ENCODE peak calls at places on chromosomes 2 and 18, in ten cellular contexts. Z, D, O, P, A, M, S, U, I and R are unnamed samples.

GRCh38 chr18:41099451-41099850 is 855.6 kb upstream of the PIK3C3 start:
- DNase-seq in Z (no peak), D (no peak), O (no peak), P (no peak), A (no peak), M (no peak), S (no peak), U (no peak), I (no peak), R (no peak)

GRCh38 chr2:8488001-8488738 is 193.7 kb upstream of the ID2 start:
- DNase-seq in Z (no peak), D (no peak), O (no peak), P (peak), A (no peak), M (no peak), S (no peak), U (no peak), I (peak), R (no peak)

GRCh38 chr2:176184749-176185148 is 3.7 kb upstream of the HOXD1 start:
- DNase-seq in Z (no peak), D (no peak), O (no peak), P (no peak), A (no peak), M (no peak), S (no peak), U (no peak), I (no peak), R (no peak)

GRCh38 chr18:48238206-48238605 is 171.0 kb downstream of the ZBTB7C start:
- DNase-seq in Z (no peak), D (no peak), O (no peak), P (no peak), A (no peak), M (no peak), S (no peak), U (no peak), I (no peak), R (no peak)

GRCh38 chr2:149679286-149679685 is 91.7 kb upstream of the MMADHC start:
- DNase-seq in Z (no peak), D (no peak), O (no peak), P (no peak), A (no peak), M (no peak), S (no peak), U (no peak), I (no peak), R (no peak)

GRCh38 chr2:54494087-54494486 is 38.0 kb downstream of the SPTBN1 start:
- DNase-seq in Z (no peak), D (no peak), O (no peak), P (no peak), A (no peak), M (no peak), S (no peak), U (no peak), I (no peak), R (no peak)

GRCh38 chr18:58051765-58052460 is 7.9 kb downstream of the NEDD4L start:
- DNase-seq in Z (no peak), D (no peak), O (no peak), P (no peak), A (peak), M (no peak), S (no peak), U (peak), I (no peak), R (no peak)

GRCh38 chr2:191626497-191627151 is 51.3 kb upstream of the NABP1 start:
- DNase-seq in Z (no peak), D (no peak), O (no peak), P (no peak), A (no peak), M (no peak), S (no peak), U (no peak), I (no peak), R (no peak)

GRCh38 chr2:233178994-233179847 is 72.3 kb upstream of the ATG16L1 start:
- DNase-seq in Z (no peak), D (no peak), O (no peak), P (no peak), A (no peak), M (no peak), S (no peak), U (no peak), I (no peak), R (peak)

GRCh38 chr2:24559714-24560113 is 68.7 kb downstream of the NCOA1 start:
- DNase-seq in Z (no peak), D (no peak), O (no peak), P (no peak), A (no peak), M (no peak), S (no peak), U (no peak), I (no peak), R (no peak)

GRCh38 chr2:163338270-163338669 is 397.5 kb downstream of the FIGN start:
- DNase-seq in Z (no peak), D (no peak), O (no peak), P (no peak), A (no peak), M (no peak), S (no peak), U (no peak), I (no peak), R (no peak)

GRCh38 chr2:138079976-138080375 is 115.7 kb downstream of the HNMT start:
- DNase-seq in Z (no peak), D (no peak), O (no peak), P (no peak), A (no peak), M (no peak), S (no peak), U (no peak), I (no peak), R (no peak)

GRCh38 chr2:7452110-7452851 is 535.1 kb downstream of the RNF144A start:
- DNase-seq in Z (no peak), D (no peak), O (no peak), P (no peak), A (no peak), M (no peak), S (no peak), U (no peak), I (no peak), R (no peak)

GRCh38 chr2:52964916-52965530 is 802.6 kb upstream of the CHAC2 start:
- DNase-seq in Z (no peak), D (no peak), O (no peak), P (no peak), A (no peak), M (no peak), S (no peak), U (no peak), I (no peak), R (no peak)

GRCh38 chr2:157320409-157320808 is 5.2 kb downstream of the ERMN start:
- DNase-seq in Z (no peak), D (no peak), O (no peak), P (no peak), A (no peak), M (no peak), S (no peak), U (no peak), I (no peak), R (no peak)

GRCh38 chr2:25851740-25852503 is 26.4 kb downstream of the ASXL2 start:
- DNase-seq in Z (no peak), D (peak), O (no peak), P (no peak), A (peak), M (peak), S (no peak), U (peak), I (peak), R (no peak)

GRCh38 chr2:197212344-197213262 is 98.0 kb downstream of the ANKRD44 start:
- DNase-seq in Z (no peak), D (no peak), O (no peak), P (no peak), A (no peak), M (peak), S (no peak), U (no peak), I (no peak), R (no peak)

GRCh38 chr2:200129756-200130462 is 174.5 kb downstream of the MAIP1 start:
- DNase-seq in Z (no peak), D (no peak), O (no peak), P (no peak), A (no peak), M (no peak), S (no peak), U (no peak), I (no peak), R (no peak)

GRCh38 chr2:181063696-181064095 is 83.3 kb downstream of the UBE2E3 start:
- DNase-seq in Z (no peak), D (no peak), O (no peak), P (no peak), A (no peak), M (no peak), S (no peak), U (no peak), I (no peak), R (no peak)

GRCh38 chr18:5238371-5238758 is 41.3 kb upstream of the AKAIN1 start:
- DNase-seq in Z (peak), D (peak), O (no peak), P (no peak), A (peak), M (no peak), S (peak), U (no peak), I (peak), R (peak)

GRCh38 chr2:196291873-196292800 is 120.8 kb upstream of the STK17B start:
- DNase-seq in Z (no peak), D (peak), O (no peak), P (no peak), A (no peak), M (no peak), S (no peak), U (no peak), I (no peak), R (no peak)

GRCh38 chr2:211756266-211756665 is 782.3 kb downstream of the ERBB4 start:
- DNase-seq in Z (no peak), D (no peak), O (no peak), P (no peak), A (no peak), M (no peak), S (no peak), U (no peak), I (no peak), R (no peak)

GRCh38 chr2:43877782-43878464 is 39.2 kb downstream of the ABCG8 start:
- DNase-seq in Z (peak), D (peak), O (no peak), P (no peak), A (peak), M (peak), S (peak), U (peak), I (peak), R (peak)

GRCh38 chr2:102149644-102150455 is 7.3 kb downstream of the IL1R1 start:
- DNase-seq in Z (no peak), D (no peak), O (no peak), P (no peak), A (no peak), M (no peak), S (no peak), U (no peak), I (no peak), R (no peak)

GRCh38 chr2:181141676-181142075 is 161.3 kb downstream of the UBE2E3 start:
- DNase-seq in Z (no peak), D (no peak), O (no peak), P (no peak), A (no peak), M (no peak), S (no peak), U (no peak), I (no peak), R (no peak)

GRCh38 chr2:46555011-46555410 is 75.6 kb downstream of the TMEM247 start:
- DNase-seq in Z (no peak), D (no peak), O (no peak), P (no peak), A (no peak), M (no peak), S (no peak), U (peak), I (no peak), R (no peak)

GRCh38 chr2:197453914-197454398 is 604 bp downstream of the COQ10B start:
- DNase-seq in Z (no peak), D (peak), O (no peak), P (no peak), A (peak), M (no peak), S (no peak), U (no peak), I (no peak), R (no peak)

GRCh38 chr2:158968396-158969161 is at the start of gene TANC1:
- DNase-seq in Z (peak), D (peak), O (peak), P (peak), A (peak), M (peak), S (peak), U (peak), I (no peak), R (peak)

GRCh38 chr2:195596840-195597239 is 60.2 kb upstream of the SLC39A10 start:
- DNase-seq in Z (no peak), D (no peak), O (no peak), P (no peak), A (no peak), M (no peak), S (no peak), U (no peak), I (no peak), R (no peak)

GRCh38 chr2:162821176-162821575 is 17.4 kb downstream of the KCNH7 start:
- DNase-seq in Z (no peak), D (no peak), O (no peak), P (no peak), A (no peak), M (no peak), S (no peak), U (no peak), I (no peak), R (no peak)

GRCh38 chr18:48562075-48562474 is 23.2 kb downstream of the CTIF start:
- DNase-seq in Z (no peak), D (no peak), O (no peak), P (no peak), A (no peak), M (no peak), S (no peak), U (no peak), I (no peak), R (no peak)

GRCh38 chr18:9708882-9709877 is 1.1 kb downstream of the RAB31 start:
- DNase-seq in Z (peak), D (no peak), O (no peak), P (peak), A (peak), M (no peak), S (no peak), U (no peak), I (no peak), R (no peak)

GRCh38 chr2:20209373-20210109 is 15.4 kb downstream of the SDC1 start:
- DNase-seq in Z (no peak), D (no peak), O (no peak), P (no peak), A (no peak), M (no peak), S (no peak), U (no peak), I (no peak), R (no peak)

GRCh38 chr2:143901185-143901842 is 618.6 kb downstream of the ZEB2 start:
- DNase-seq in Z (no peak), D (no peak), O (no peak), P (no peak), A (no peak), M (peak), S (no peak), U (no peak), I (no peak), R (no peak)